ENCODE peak calls at places on chromosomes 13 and 19, in four cellular contexts. B, N, Q and Y are unnamed samples.

GRCh38 chr13:102597029-102598015 is 536 bp downstream of the TPP2 start:
- DNase-seq in B (peak; percentile 31), N (no peak), Q (peak; percentile 19), Y (peak; percentile 61)

GRCh38 chr13:61086052-61086451 is 329.6 kb downstream of the PCDH20 start:
- DNase-seq in B (no peak), N (no peak), Q (no peak), Y (no peak)

GRCh38 chr19:10006335-10006708 is 4.0 kb downstream of the COL5A3 start:
- DNase-seq in B (peak; percentile 70), N (peak; percentile 47), Q (peak; percentile 50), Y (peak; percentile 71)

GRCh38 chr13:59038824-59039223 is 1124.9 kb downstream of the DIAPH3 start:
- DNase-seq in B (peak; percentile 5), N (no peak), Q (no peak), Y (no peak)

GRCh38 chr13:62747152-62747551 is 1331.5 kb upstream of the PCDH20 start:
- DNase-seq in B (no peak), N (no peak), Q (no peak), Y (no peak)

GRCh38 chr19:56086671-56087430 is 34.2 kb downstream of the ZNF787 start:
- DNase-seq in B (no peak), N (no peak), Q (no peak), Y (no peak)

GRCh38 chr13:35903075-35903474 is 228.1 kb downstream of the DCLK1 start:
- DNase-seq in B (no peak), N (no peak), Q (no peak), Y (no peak)

GRCh38 chr13:46899801-46900200 is 2.9 kb upstream of the HTR2A start:
- DNase-seq in B (no peak), N (no peak), Q (no peak), Y (no peak)

GRCh38 chr13:90032841-90033493 is 1314.5 kb upstream of the MIR17HG start:
- DNase-seq in B (no peak), N (no peak), Q (no peak), Y (no peak)

GRCh38 chr13:114043421-114044053 is 69.7 kb upstream of the C13orf46 start:
- DNase-seq in B (peak; percentile 96), N (no peak), Q (peak; percentile 84), Y (peak; percentile 100)

GRCh38 chr19:30518965-30519606 is 146.9 kb downstream of the ZNF536 start:
- DNase-seq in B (no peak), N (no peak), Q (no peak), Y (no peak)

DNA sequence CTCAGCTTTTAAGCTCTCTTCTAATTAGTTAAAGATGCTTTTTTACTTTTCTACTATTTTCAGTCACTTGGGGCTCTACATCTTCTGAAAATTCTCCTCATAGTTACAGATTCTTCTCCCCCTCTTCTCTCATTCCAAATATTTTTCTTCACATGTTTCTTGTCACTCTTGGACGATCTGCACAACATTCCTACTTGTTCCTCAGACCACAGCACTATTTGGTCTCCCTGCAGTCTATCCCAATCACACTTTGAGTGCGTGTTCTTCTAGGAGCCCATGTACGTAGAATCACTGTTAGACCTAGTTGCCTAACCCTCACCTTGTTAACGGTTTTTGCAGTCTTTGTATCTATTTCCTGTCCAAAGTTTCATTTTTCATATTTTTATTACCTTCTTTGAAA is 222.5 kb upstream of the SPRY2 start:
- DNase-seq in B (no peak), N (no peak), Q (no peak), Y (no peak)
- TF ChIP-seq CTCF in B (no peak), N (no peak), Q (no peak), Y (no peak)

DNA sequence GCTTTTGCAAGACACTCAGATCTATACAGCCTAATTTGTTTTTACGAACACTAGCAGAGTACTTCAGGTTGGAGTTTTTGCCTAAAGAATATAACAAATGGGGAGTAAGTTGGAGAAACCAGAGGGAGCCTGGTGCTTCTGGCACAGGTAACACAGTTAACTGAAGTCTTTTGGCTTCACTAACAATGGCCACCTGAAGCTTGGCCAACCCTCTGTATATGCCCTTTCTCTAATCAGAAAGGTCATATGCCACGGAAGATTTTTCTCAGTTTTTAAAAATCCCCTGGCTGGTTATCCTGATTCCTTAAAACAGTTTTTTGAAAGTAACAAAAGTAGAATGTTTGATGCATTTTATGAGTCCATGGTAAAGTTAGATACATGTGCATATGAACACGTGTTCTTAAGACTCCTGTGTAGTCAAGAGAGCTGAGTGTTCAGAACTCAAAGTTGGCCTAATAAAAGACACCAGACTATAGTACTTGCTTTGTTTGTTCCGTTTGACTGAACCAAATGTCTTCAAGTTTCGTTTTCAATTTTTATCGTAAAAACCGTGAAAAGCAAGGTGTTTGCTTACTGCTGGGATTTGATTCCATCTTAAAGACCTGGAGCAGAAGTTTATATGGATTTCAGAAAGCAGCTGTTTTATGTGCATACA is 137.5 kb downstream of the KCNRG start:
- DNase-seq in B (no peak), N (no peak), Q (no peak), Y (no peak)
- H3K4me3 ChIP-seq in B (no peak overlapping the region), N (no peak overlapping the region), Q (no peak overlapping the region), Y (no peak overlapping the region)

GRCh38 chr19:47792616-47793015 is 11.7 kb downstream of the TPRX1 start:
- DNase-seq in B (no peak), N (no peak), Q (no peak), Y (no peak)

GRCh38 chr19:47796785-47797184 is 7.6 kb downstream of the TPRX1 start:
- DNase-seq in B (no peak), N (no peak), Q (no peak), Y (no peak)

GRCh38 chr19:47790398-47790814 is 11.9 kb downstream of the SELENOW start:
- DNase-seq in B (peak; percentile 79), N (peak; percentile 88), Q (peak; percentile 73), Y (peak; percentile 67)

GRCh38 chr19:47797996-47798903 is 6.1 kb downstream of the TPRX1 start:
- DNase-seq in B (no peak), N (no peak), Q (no peak), Y (no peak)

DNA sequence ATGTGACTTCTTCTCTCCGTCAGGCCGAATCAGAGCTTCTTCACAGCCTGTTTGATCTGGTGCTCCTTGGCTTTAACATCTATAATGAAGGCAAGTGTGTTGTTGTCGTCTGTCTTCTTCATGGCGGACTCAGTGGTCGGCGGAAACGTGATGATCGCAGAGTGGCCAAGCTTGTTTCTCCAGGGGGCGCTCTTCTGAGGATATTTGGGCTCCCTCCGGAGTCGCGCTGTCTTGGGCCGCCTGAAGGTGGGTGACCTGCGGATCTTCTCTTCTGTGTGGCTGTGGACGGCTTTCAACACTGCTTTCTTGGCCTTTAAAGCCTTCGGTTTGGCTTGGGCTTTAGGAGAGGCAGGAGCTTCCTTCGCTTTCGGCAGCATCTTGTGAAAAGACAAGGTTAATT is 9.8 kb downstream of the TPRX1 start:
- DNase-seq in B (no peak), N (no peak), Q (no peak), Y (no peak)
- TF ChIP-seq CTCF in B (no peak), N (no peak), Q (peak; percentile 1), Y (no peak)

GRCh38 chr19:310781-311496 is 19.7 kb upstream of the PLPP2 start:
- DNase-seq in B (no peak), N (no peak), Q (no peak), Y (no peak)

GRCh38 chr19:309206-309565 is 18.0 kb upstream of the PLPP2 start:
- DNase-seq in B (no peak), N (no peak), Q (no peak), Y (no peak)

GRCh38 chr19:311813-312261 is 20.6 kb upstream of the PLPP2 start:
- DNase-seq in B (no peak), N (peak; percentile 60), Q (no peak), Y (no peak)

GRCh38 chr19:308471-309205 is 17.4 kb upstream of the PLPP2 start:
- DNase-seq in B (no peak), N (no peak), Q (no peak), Y (no peak)

GRCh38 chr19:310141-310651 is 19.0 kb upstream of the PLPP2 start:
- DNase-seq in B (no peak), N (no peak), Q (no peak), Y (peak; percentile 34)
- H3K4me3 ChIP-seq in B (no peak overlapping the region), N (peak overlapping the region; percentile 41), Q (no peak overlapping the region), Y (peak overlapping the region; percentile 18)

GRCh38 chr19:35353635-35354034 is 4.6 kb upstream of the FFAR3 start:
- DNase-seq in B (peak; percentile 70), N (no peak), Q (no peak), Y (no peak)

GRCh38 chr19:35352448-35353304 is 5.0 kb downstream of the FFAR1 start:
- DNase-seq in B (peak; percentile 88), N (peak; percentile 50), Q (peak; percentile 78), Y (peak; percentile 71)

GRCh38 chr19:35357867-35358573 is at the start of gene FFAR3:
- DNase-seq in B (peak; percentile 92), N (no peak), Q (peak; percentile 78), Y (peak; percentile 7)

GRCh38 chr19:35354898-35355297 is 3.4 kb upstream of the FFAR3 start:
- DNase-seq in B (no peak), N (no peak), Q (no peak), Y (no peak)

DNA sequence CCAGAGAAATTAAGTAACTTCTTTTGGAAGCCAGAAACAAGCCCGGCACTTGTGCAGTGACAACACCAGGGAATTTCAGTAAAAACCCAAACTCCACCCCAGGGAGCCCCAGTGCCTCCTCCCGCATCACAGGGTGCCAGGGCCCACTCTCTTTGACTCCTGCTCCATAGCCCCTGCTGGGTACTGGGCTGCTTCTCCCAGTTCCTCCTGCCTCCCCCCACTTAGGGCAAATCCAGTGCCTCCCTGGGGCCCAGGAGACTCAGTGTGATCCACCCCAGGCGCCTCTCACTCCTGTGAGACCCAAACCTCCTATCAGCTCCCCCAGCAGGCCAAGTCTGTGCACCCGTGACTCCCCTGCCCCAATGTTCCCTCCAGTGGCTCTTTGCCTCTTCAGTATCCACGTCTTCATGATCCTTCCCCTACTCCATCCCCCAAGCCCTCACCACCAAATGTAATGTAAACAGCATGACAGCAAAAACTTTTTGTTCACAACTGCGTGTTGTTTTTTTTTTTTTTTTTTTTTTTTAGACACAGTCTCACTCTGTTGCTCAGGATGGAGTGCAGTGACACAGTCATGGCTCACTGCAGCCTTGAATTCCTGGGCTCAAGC is 2.3 kb upstream of the FFAR3 start:
- DNase-seq in B (peak; percentile 42), N (no peak), Q (peak; percentile 6), Y (no peak)
- TF ChIP-seq CTCF in B (no peak), N (no peak), Q (no peak), Y (no peak)

GRCh38 chr13:49374585-49375290 is 69.1 kb downstream of the CAB39L start:
- DNase-seq in B (peak; percentile 54), N (no peak), Q (peak; percentile 70), Y (peak; percentile 89)

GRCh38 chr13:49370390-49370789 is 73.5 kb downstream of the CAB39L start:
- DNase-seq in B (no peak), N (no peak), Q (no peak), Y (no peak)

GRCh38 chr13:49376121-49376520 is 67.7 kb downstream of the CAB39L start:
- DNase-seq in B (no peak), N (no peak), Q (no peak), Y (no peak)

GRCh38 chr13:49371943-49372636 is 71.8 kb downstream of the CAB39L start:
- DNase-seq in B (no peak), N (no peak), Q (no peak), Y (peak; percentile 67)

DNA sequence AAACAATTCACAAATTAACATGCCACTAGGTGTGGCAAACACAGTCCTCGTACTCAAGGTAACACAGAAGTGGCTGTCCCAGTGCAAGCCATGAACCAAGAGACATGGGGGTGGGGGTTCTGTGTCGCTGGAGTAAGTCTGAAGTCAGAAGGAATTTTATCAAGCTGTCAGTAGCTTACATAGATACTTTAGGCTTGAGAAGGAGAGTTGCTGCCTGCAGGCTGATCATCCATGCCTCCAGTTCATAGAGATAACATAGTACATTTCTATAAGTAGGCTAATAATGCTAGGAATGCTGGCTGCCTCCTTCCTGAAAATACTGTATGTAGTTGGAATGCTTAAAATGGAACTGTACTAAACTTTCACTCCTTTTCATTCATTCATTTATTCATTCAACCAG is 70.2 kb downstream of the CAB39L start:
- DNase-seq in B (peak; percentile 42), N (no peak), Q (peak; percentile 24), Y (no peak)
- H3K4me3 ChIP-seq in B (no peak overlapping the region), N (no peak overlapping the region), Q (no peak overlapping the region), Y (no peak overlapping the region)